ENCODE peak calls at places on chromosomes 2 and 18, in seven cellular contexts. One of them, this sample, is unnamed.

GRCh38 chr2:149860276-149860921 is 272.8 kb upstream of the MMADHC start:
- DNase-seq in T-helper 9 cell: no peak
- DNase-seq in upper lobe of left lung: no peak
- DNase-seq in kidney: no peak
- DNase-seq in activated CD4-positive, alpha-beta T cell treated with anti-CD3 and anti-CD28 coated beads for 36 hours: no peak
- DNase-seq in AG09309: peak
- DNase-seq in HuH-7.5: no peak
- DNase-seq in this sample: no peak

GRCh38 chr2:130987519-130988425 is 105.5 kb downstream of the FAM168B start:
- DNase-seq in T-helper 9 cell: no peak
- DNase-seq in kidney: no peak
- DNase-seq in upper lobe of left lung: no peak
- DNase-seq in activated CD4-positive, alpha-beta T cell treated with anti-CD3 and anti-CD28 coated beads for 36 hours: no peak
- DNase-seq in HuH-7.5: no peak
- DNase-seq in AG09309: no peak
- DNase-seq in this sample: no peak

GRCh38 chr2:31823558-31823957 is 187.2 kb downstream of the MEMO1 start:
- DNase-seq in HuH-7.5: no peak
- DNase-seq in T-helper 9 cell: no peak
- DNase-seq in AG09309: no peak
- DNase-seq in activated CD4-positive, alpha-beta T cell treated with anti-CD3 and anti-CD28 coated beads for 36 hours: no peak
- DNase-seq in upper lobe of left lung: no peak
- DNase-seq in kidney: no peak
- DNase-seq in this sample: no peak

GRCh38 chr2:222448806-222449205 is 24.5 kb downstream of the SGPP2 start:
- DNase-seq in HuH-7.5: no peak
- DNase-seq in T-helper 9 cell: no peak
- DNase-seq in kidney: peak
- DNase-seq in upper lobe of left lung: peak
- DNase-seq in AG09309: no peak
- DNase-seq in activated CD4-positive, alpha-beta T cell treated with anti-CD3 and anti-CD28 coated beads for 36 hours: no peak
- DNase-seq in this sample: no peak

GRCh38 chr2:70942396-70942795 is 6.7 kb downstream of the ATP6V1B1 start:
- DNase-seq in T-helper 9 cell: no peak
- DNase-seq in HuH-7.5: no peak
- DNase-seq in AG09309: no peak
- DNase-seq in activated CD4-positive, alpha-beta T cell treated with anti-CD3 and anti-CD28 coated beads for 36 hours: no peak
- DNase-seq in kidney: no peak
- DNase-seq in upper lobe of left lung: no peak
- DNase-seq in this sample: no peak

GRCh38 chr2:136538489-136538888 is 226.9 kb upstream of the THSD7B start:
- DNase-seq in activated CD4-positive, alpha-beta T cell treated with anti-CD3 and anti-CD28 coated beads for 36 hours: no peak
- DNase-seq in AG09309: no peak
- DNase-seq in HuH-7.5: no peak
- DNase-seq in T-helper 9 cell: no peak
- DNase-seq in upper lobe of left lung: no peak
- DNase-seq in kidney: no peak
- DNase-seq in this sample: no peak

GRCh38 chr2:96769816-96770215 is 9.1 kb downstream of the CNNM4 start:
- DNase-seq in upper lobe of left lung: no peak
- DNase-seq in HuH-7.5: no peak
- DNase-seq in activated CD4-positive, alpha-beta T cell treated with anti-CD3 and anti-CD28 coated beads for 36 hours: no peak
- DNase-seq in AG09309: no peak
- DNase-seq in T-helper 9 cell: no peak
- DNase-seq in kidney: no peak
- DNase-seq in this sample: no peak

GRCh38 chr2:12688898-12689297 is 27.8 kb upstream of the TRIB2 start:
- DNase-seq in activated CD4-positive, alpha-beta T cell treated with anti-CD3 and anti-CD28 coated beads for 36 hours: no peak
- DNase-seq in upper lobe of left lung: no peak
- DNase-seq in HuH-7.5: no peak
- DNase-seq in kidney: no peak
- DNase-seq in AG09309: no peak
- DNase-seq in T-helper 9 cell: no peak
- DNase-seq in this sample: no peak

GRCh38 chr2:105143467-105144127 is 97.9 kb upstream of the GPR45 start:
- DNase-seq in AG09309: no peak
- DNase-seq in activated CD4-positive, alpha-beta T cell treated with anti-CD3 and anti-CD28 coated beads for 36 hours: peak
- DNase-seq in T-helper 9 cell: no peak
- DNase-seq in kidney: peak
- DNase-seq in HuH-7.5: no peak
- DNase-seq in upper lobe of left lung: no peak
- DNase-seq in this sample: peak

GRCh38 chr18:37391156-37391555 is 174.4 kb downstream of the CELF4 start:
- DNase-seq in kidney: no peak
- DNase-seq in HuH-7.5: no peak
- DNase-seq in AG09309: no peak
- DNase-seq in T-helper 9 cell: no peak
- DNase-seq in activated CD4-positive, alpha-beta T cell treated with anti-CD3 and anti-CD28 coated beads for 36 hours: no peak
- DNase-seq in upper lobe of left lung: no peak
- DNase-seq in this sample: no peak

GRCh38 chr2:158610059-158610458 is 153.3 kb downstream of the PKP4 start:
- DNase-seq in upper lobe of left lung: no peak
- DNase-seq in kidney: no peak
- DNase-seq in T-helper 9 cell: no peak
- DNase-seq in activated CD4-positive, alpha-beta T cell treated with anti-CD3 and anti-CD28 coated beads for 36 hours: no peak
- DNase-seq in HuH-7.5: no peak
- DNase-seq in AG09309: no peak
- DNase-seq in this sample: no peak

GRCh38 chr2:106566050-106566449 is 78.9 kb downstream of the CD8B2 start:
- DNase-seq in kidney: no peak
- DNase-seq in T-helper 9 cell: no peak
- DNase-seq in upper lobe of left lung: no peak
- DNase-seq in activated CD4-positive, alpha-beta T cell treated with anti-CD3 and anti-CD28 coated beads for 36 hours: peak
- DNase-seq in HuH-7.5: no peak
- DNase-seq in AG09309: no peak
- DNase-seq in this sample: no peak

GRCh38 chr2:234840336-234840735 is 111.5 kb upstream of the SH3BP4 start:
- DNase-seq in T-helper 9 cell: no peak
- DNase-seq in HuH-7.5: no peak
- DNase-seq in upper lobe of left lung: no peak
- DNase-seq in AG09309: peak
- DNase-seq in kidney: no peak
- DNase-seq in activated CD4-positive, alpha-beta T cell treated with anti-CD3 and anti-CD28 coated beads for 36 hours: no peak
- DNase-seq in this sample: no peak

GRCh38 chr2:51612387-51612786 is 580.5 kb upstream of the NRXN1 start:
- DNase-seq in upper lobe of left lung: no peak
- DNase-seq in HuH-7.5: no peak
- DNase-seq in kidney: no peak
- DNase-seq in AG09309: no peak
- DNase-seq in T-helper 9 cell: no peak
- DNase-seq in activated CD4-positive, alpha-beta T cell treated with anti-CD3 and anti-CD28 coated beads for 36 hours: no peak
- DNase-seq in this sample: no peak

GRCh38 chr2:134402385-134402784 is 148.5 kb downstream of the MGAT5 start:
- DNase-seq in kidney: no peak
- DNase-seq in upper lobe of left lung: no peak
- DNase-seq in T-helper 9 cell: no peak
- DNase-seq in activated CD4-positive, alpha-beta T cell treated with anti-CD3 and anti-CD28 coated beads for 36 hours: no peak
- DNase-seq in HuH-7.5: no peak
- DNase-seq in AG09309: peak
- DNase-seq in this sample: no peak

GRCh38 chr2:96884299-96885156 is 14.6 kb upstream of the SEMA4C start:
- DNase-seq in AG09309: no peak
- DNase-seq in upper lobe of left lung: no peak
- DNase-seq in activated CD4-positive, alpha-beta T cell treated with anti-CD3 and anti-CD28 coated beads for 36 hours: no peak
- DNase-seq in T-helper 9 cell: no peak
- DNase-seq in kidney: peak
- DNase-seq in HuH-7.5: no peak
- DNase-seq in this sample: no peak

GRCh38 chr18:77098033-77098432 is 34.5 kb downstream of the MBP start:
- DNase-seq in T-helper 9 cell: no peak
- DNase-seq in kidney: no peak
- DNase-seq in AG09309: no peak
- DNase-seq in upper lobe of left lung: peak
- DNase-seq in HuH-7.5: no peak
- DNase-seq in activated CD4-positive, alpha-beta T cell treated with anti-CD3 and anti-CD28 coated beads for 36 hours: no peak
- DNase-seq in this sample: no peak

GRCh38 chr2:84796798-84797197 is 84.1 kb downstream of the TRABD2A start:
- DNase-seq in HuH-7.5: no peak
- DNase-seq in activated CD4-positive, alpha-beta T cell treated with anti-CD3 and anti-CD28 coated beads for 36 hours: no peak
- DNase-seq in kidney: no peak
- DNase-seq in AG09309: no peak
- DNase-seq in upper lobe of left lung: no peak
- DNase-seq in T-helper 9 cell: no peak
- DNase-seq in this sample: no peak

GRCh38 chr2:237312021-237312755 is 101.8 kb downstream of the COL6A3 start:
- DNase-seq in upper lobe of left lung: no peak
- DNase-seq in AG09309: no peak
- DNase-seq in activated CD4-positive, alpha-beta T cell treated with anti-CD3 and anti-CD28 coated beads for 36 hours: no peak
- DNase-seq in T-helper 9 cell: no peak
- DNase-seq in HuH-7.5: no peak
- DNase-seq in kidney: no peak
- DNase-seq in this sample: no peak

GRCh38 chr2:186887107-186888090 is 38.4 kb upstream of the ZSWIM2 start:
- DNase-seq in activated CD4-positive, alpha-beta T cell treated with anti-CD3 and anti-CD28 coated beads for 36 hours: no peak
- DNase-seq in AG09309: no peak
- DNase-seq in kidney: no peak
- DNase-seq in T-helper 9 cell: no peak
- DNase-seq in HuH-7.5: no peak
- DNase-seq in upper lobe of left lung: peak
- DNase-seq in this sample: peak

GRCh38 chr18:47605093-47605492 is 325.4 kb downstream of the SMAD2 start:
- DNase-seq in upper lobe of left lung: peak
- DNase-seq in activated CD4-positive, alpha-beta T cell treated with anti-CD3 and anti-CD28 coated beads for 36 hours: no peak
- DNase-seq in kidney: no peak
- DNase-seq in HuH-7.5: no peak
- DNase-seq in T-helper 9 cell: no peak
- DNase-seq in AG09309: no peak
- DNase-seq in this sample: no peak

GRCh38 chr2:5981241-5982055 is 289.3 kb downstream of the SOX11 start:
- DNase-seq in AG09309: no peak
- DNase-seq in upper lobe of left lung: no peak
- DNase-seq in T-helper 9 cell: no peak
- DNase-seq in HuH-7.5: no peak
- DNase-seq in kidney: peak
- DNase-seq in activated CD4-positive, alpha-beta T cell treated with anti-CD3 and anti-CD28 coated beads for 36 hours: no peak
- DNase-seq in this sample: no peak

GRCh38 chr2:241680827-241681599 is 5.6 kb downstream of the DTYMK start:
- DNase-seq in AG09309: peak
- DNase-seq in HuH-7.5: no peak
- DNase-seq in upper lobe of left lung: no peak
- DNase-seq in T-helper 9 cell: no peak
- DNase-seq in kidney: no peak
- DNase-seq in activated CD4-positive, alpha-beta T cell treated with anti-CD3 and anti-CD28 coated beads for 36 hours: no peak
- DNase-seq in this sample: no peak

GRCh38 chr2:18651842-18652774 is 62.7 kb upstream of the NT5C1B start:
- DNase-seq in AG09309: peak
- DNase-seq in upper lobe of left lung: no peak
- DNase-seq in kidney: no peak
- DNase-seq in HuH-7.5: no peak
- DNase-seq in activated CD4-positive, alpha-beta T cell treated with anti-CD3 and anti-CD28 coated beads for 36 hours: no peak
- DNase-seq in T-helper 9 cell: no peak
- DNase-seq in this sample: no peak

GRCh38 chr18:13269599-13270011 is 51.0 kb downstream of the LDLRAD4 start:
- DNase-seq in AG09309: no peak
- DNase-seq in activated CD4-positive, alpha-beta T cell treated with anti-CD3 and anti-CD28 coated beads for 36 hours: peak
- DNase-seq in upper lobe of left lung: peak
- DNase-seq in HuH-7.5: no peak
- DNase-seq in kidney: peak
- DNase-seq in T-helper 9 cell: no peak
- DNase-seq in this sample: no peak

GRCh38 chr18:12679183-12679786 is 21.4 kb upstream of the SPIRE1 start:
- DNase-seq in kidney: peak
- DNase-seq in AG09309: no peak
- DNase-seq in T-helper 9 cell: no peak
- DNase-seq in HuH-7.5: no peak
- DNase-seq in upper lobe of left lung: peak
- DNase-seq in activated CD4-positive, alpha-beta T cell treated with anti-CD3 and anti-CD28 coated beads for 36 hours: no peak
- DNase-seq in this sample: no peak

GRCh38 chr18:6776193-6776592 is 46.7 kb downstream of the ARHGAP28 start:
- DNase-seq in kidney: no peak
- DNase-seq in upper lobe of left lung: no peak
- DNase-seq in HuH-7.5: no peak
- DNase-seq in AG09309: peak
- DNase-seq in T-helper 9 cell: no peak
- DNase-seq in activated CD4-positive, alpha-beta T cell treated with anti-CD3 and anti-CD28 coated beads for 36 hours: no peak
- DNase-seq in this sample: no peak

GRCh38 chr2:5695641-5696350 is 3.6 kb downstream of the SOX11 start:
- DNase-seq in AG09309: no peak
- DNase-seq in upper lobe of left lung: no peak
- DNase-seq in activated CD4-positive, alpha-beta T cell treated with anti-CD3 and anti-CD28 coated beads for 36 hours: peak
- DNase-seq in T-helper 9 cell: no peak
- DNase-seq in HuH-7.5: no peak
- DNase-seq in kidney: no peak
- DNase-seq in this sample: no peak

GRCh38 chr18:35073186-35074105 is 32.2 kb downstream of the MAPRE2 start:
- DNase-seq in AG09309: peak
- DNase-seq in activated CD4-positive, alpha-beta T cell treated with anti-CD3 and anti-CD28 coated beads for 36 hours: no peak
- DNase-seq in upper lobe of left lung: no peak
- DNase-seq in kidney: no peak
- DNase-seq in HuH-7.5: no peak
- DNase-seq in T-helper 9 cell: no peak
- DNase-seq in this sample: no peak

GRCh38 chr2:182066439-182067061 is 80.9 kb downstream of the PPP1R1C start:
- DNase-seq in upper lobe of left lung: no peak
- DNase-seq in T-helper 9 cell: no peak
- DNase-seq in AG09309: peak
- DNase-seq in kidney: no peak
- DNase-seq in activated CD4-positive, alpha-beta T cell treated with anti-CD3 and anti-CD28 coated beads for 36 hours: no peak
- DNase-seq in HuH-7.5: no peak
- DNase-seq in this sample: no peak

GRCh38 chr2:149763358-149763757 is 175.8 kb upstream of the MMADHC start:
- DNase-seq in T-helper 9 cell: no peak
- DNase-seq in upper lobe of left lung: no peak
- DNase-seq in activated CD4-positive, alpha-beta T cell treated with anti-CD3 and anti-CD28 coated beads for 36 hours: no peak
- DNase-seq in AG09309: no peak
- DNase-seq in kidney: no peak
- DNase-seq in HuH-7.5: no peak
- DNase-seq in this sample: no peak

GRCh38 chr2:190964170-190964795 is 49.7 kb downstream of the STAT1 start:
- DNase-seq in upper lobe of left lung: no peak
- DNase-seq in AG09309: no peak
- DNase-seq in HuH-7.5: no peak
- DNase-seq in kidney: no peak
- DNase-seq in activated CD4-positive, alpha-beta T cell treated with anti-CD3 and anti-CD28 coated beads for 36 hours: no peak
- DNase-seq in T-helper 9 cell: no peak
- DNase-seq in this sample: no peak

GRCh38 chr2:107584577-107584976 is 242.1 kb upstream of the RGPD4 start:
- DNase-seq in upper lobe of left lung: no peak
- DNase-seq in activated CD4-positive, alpha-beta T cell treated with anti-CD3 and anti-CD28 coated beads for 36 hours: no peak
- DNase-seq in AG09309: no peak
- DNase-seq in HuH-7.5: no peak
- DNase-seq in T-helper 9 cell: no peak
- DNase-seq in kidney: no peak
- DNase-seq in this sample: no peak

This sample was measured in GM20000.